ENCODE peak calls at places on chromosomes 13 and 19, in five cellular contexts. W, G, E, Z and U are unnamed samples.

GRCh38 chr19:44552324-44552723 is 22.8 kb upstream of the CEACAM20 start:
- DNase-seq in W (no peak), G (no peak), E (no peak), Z (peak; percentile 57), U (no peak)

GRCh38 chr13:82477436-82477835 is 1404.8 kb downstream of the SLITRK1 start:
- DNase-seq in W (no peak), G (no peak), E (no peak), Z (no peak), U (no peak)

GRCh38 chr13:32314968-32315254 is 252 bp downstream of the ZAR1L start:
- DNase-seq in W (peak; percentile 29), G (no peak), E (no peak), Z (peak; percentile 31), U (no peak)

GRCh38 chr19:8459520-8460260 is 14.9 kb downstream of the HNRNPM start:
- DNase-seq in W (no peak), G (no peak), E (no peak), Z (no peak), U (no peak)

GRCh38 chr13:37457594-37457993 is 141.0 kb downstream of the POSTN start:
- DNase-seq in W (no peak), G (no peak), E (no peak), Z (no peak), U (no peak)

GRCh38 chr19:31418055-31418454 is 68.8 kb upstream of the TSHZ3 start:
- DNase-seq in W (no peak), G (no peak), E (no peak), Z (no peak), U (peak; percentile 16)

GRCh38 chr13:51534075-51534817 is 50.0 kb upstream of the WDFY2 start:
- DNase-seq in W (peak; percentile 31), G (peak; percentile 27), E (no peak), Z (peak; percentile 16), U (no peak)

GRCh38 chr19:51196181-51196580 is 28.7 kb upstream of the CD33 start:
- DNase-seq in W (no peak), G (no peak), E (no peak), Z (no peak), U (no peak)

GRCh38 chr13:34044041-34044440 is 226.1 kb downstream of the RFC3 start:
- DNase-seq in W (no peak), G (no peak), E (no peak), Z (no peak), U (no peak)

GRCh38 chr19:42028304-42029216 is 34.5 kb upstream of the ATP1A3 start:
- DNase-seq in W (no peak), G (no peak), E (no peak), Z (no peak), U (no peak)

GRCh38 chr13:83449666-83450395 is 432.4 kb downstream of the SLITRK1 start:
- DNase-seq in W (no peak), G (no peak), E (no peak), Z (no peak), U (no peak)

GRCh38 chr13:51223284-51224270 is 1.4 kb downstream of the FAM124A start:
- DNase-seq in W (no peak), G (no peak), E (no peak), Z (no peak), U (no peak)

GRCh38 chr19:42185281-42185680 is 32.2 kb downstream of the DEDD2 start:
- DNase-seq in W (no peak), G (no peak), E (no peak), Z (peak; percentile 45), U (no peak)

GRCh38 chr13:94327318-94327717 is 152.2 kb downstream of the DCT start:
- DNase-seq in W (no peak), G (no peak), E (no peak), Z (no peak), U (no peak)

GRCh38 chr13:75995966-75996365 is 359.8 kb downstream of the LMO7 start:
- DNase-seq in W (no peak), G (no peak), E (no peak), Z (no peak), U (no peak)

GRCh38 chr13:102903659-102904407 is 58.0 kb downstream of the ERCC5 start:
- DNase-seq in W (no peak), G (no peak), E (no peak), Z (peak; percentile 47), U (no peak)

GRCh38 chr13:46278474-46278873 is 66.7 kb downstream of the LRRC63 start:
- DNase-seq in W (no peak), G (no peak), E (no peak), Z (no peak), U (no peak)

GRCh38 chr13:72716776-72717175 is 10.7 kb downstream of the MZT1 start:
- DNase-seq in W (no peak), G (no peak), E (no peak), Z (no peak), U (no peak)

GRCh38 chr13:65330691-65331090 is 1899.4 kb downstream of the PCDH9 start:
- DNase-seq in W (no peak), G (no peak), E (no peak), Z (no peak), U (peak; percentile 34)

GRCh38 chr13:85013006-85013405 is 786.2 kb downstream of the SLITRK6 start:
- DNase-seq in W (no peak), G (no peak), E (no peak), Z (no peak), U (no peak)

GRCh38 chr13:26247011-26247410 is 6.9 kb upstream of the CDK8 start:
- DNase-seq in W (no peak), G (no peak), E (no peak), Z (no peak), U (no peak)

GRCh38 chr13:26249551-26249950 is 4.4 kb upstream of the CDK8 start:
- DNase-seq in W (no peak), G (no peak), E (no peak), Z (no peak), U (no peak)

GRCh38 chr13:26247608-26248007 is 6.3 kb upstream of the CDK8 start:
- DNase-seq in W (no peak), G (no peak), E (no peak), Z (no peak), U (no peak)

DNA sequence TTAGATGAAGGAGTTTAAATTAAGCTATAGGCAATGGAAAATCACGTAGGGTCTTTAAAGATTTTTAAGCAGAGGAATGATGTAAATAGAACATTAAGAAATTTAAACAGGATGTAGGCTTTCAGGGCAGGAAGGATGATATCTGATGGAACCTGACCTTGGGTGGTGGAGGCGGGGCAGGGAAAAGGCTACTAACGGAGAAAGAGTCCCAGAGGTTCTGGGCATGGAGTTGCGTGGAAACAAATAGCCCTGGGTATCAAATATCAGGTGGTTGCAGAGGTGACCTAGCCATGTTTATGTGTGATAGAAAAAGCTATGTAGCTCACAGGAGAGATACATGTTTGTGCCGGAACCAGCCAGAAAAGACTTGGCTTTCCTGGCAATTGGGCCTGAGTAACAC is 7.8 kb upstream of the CDK8 start:
- DNase-seq in W (no peak), G (no peak), E (no peak), Z (no peak), U (no peak)
- H3K4me3 ChIP-seq in W (no peak overlapping the region), G (no peak overlapping the region), E (no peak overlapping the region), Z (no peak overlapping the region), U (no peak overlapping the region)

GRCh38 chr19:18085702-18086457 is 854 bp downstream of the IL12RB1 start:
- DNase-seq in W (no peak), G (no peak), E (no peak), Z (no peak), U (no peak)

GRCh38 chr19:18090545-18091216 is 3.9 kb upstream of the IL12RB1 start:
- DNase-seq in W (no peak), G (no peak), E (no peak), Z (no peak), U (no peak)

GRCh38 chr19:18083929-18084684 is 2.6 kb downstream of the IL12RB1 start:
- DNase-seq in W (no peak), G (no peak), E (no peak), Z (no peak), U (no peak)

GRCh38 chr19:18089726-18090125 is 3.0 kb upstream of the IL12RB1 start:
- DNase-seq in W (no peak), G (no peak), E (no peak), Z (no peak), U (no peak)

GRCh38 chr19:18086590-18087138 is at the start of gene IL12RB1:
- DNase-seq in W (peak; percentile 42), G (no peak), E (no peak), Z (peak; percentile 72), U (no peak)
- H3K4me3 ChIP-seq in W (peak within 1 kb of the TSS; percentile 27), G (peak within 1 kb of the TSS; percentile 33), E (peak within 1 kb of the TSS; percentile 31), Z (peak within 1 kb of the TSS; percentile 56), U (peak within 1 kb of the TSS; percentile 22)

DNA sequence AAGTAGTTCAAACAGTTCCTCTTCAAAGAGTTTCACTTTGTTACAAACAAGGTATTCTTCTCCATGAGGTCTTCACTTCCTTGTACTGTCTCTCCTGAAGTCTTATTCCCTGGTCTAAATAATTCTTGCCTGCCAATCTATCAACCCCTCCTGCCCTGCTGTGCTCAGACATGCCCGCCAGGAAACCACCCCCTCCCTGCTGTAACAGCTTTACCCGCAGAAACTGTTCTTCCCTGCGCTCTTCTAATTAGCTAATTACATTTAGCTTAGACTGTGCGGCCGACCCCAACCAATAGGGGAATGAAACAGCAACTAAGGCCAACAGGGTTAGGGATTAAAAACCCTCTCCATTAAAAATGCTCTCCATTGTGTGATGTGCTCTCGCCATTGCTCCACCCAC is 46.7 kb downstream of the ZNF846 start:
- DNase-seq in W (no peak), G (no peak), E (no peak), Z (no peak), U (no peak)
- H3K4me3 ChIP-seq in W (no peak overlapping the region), G (no peak overlapping the region), E (no peak overlapping the region), Z (no peak overlapping the region), U (no peak overlapping the region)

GRCh38 chr13:43959291-43959690 is 79.6 kb downstream of the LACC1 start:
- DNase-seq in W (no peak), G (no peak), E (no peak), Z (no peak), U (no peak)
- H3K4me3 ChIP-seq in W (no peak overlapping the region), G (no peak overlapping the region), E (no peak overlapping the region), Z (no peak overlapping the region), U (no peak overlapping the region)

DNA sequence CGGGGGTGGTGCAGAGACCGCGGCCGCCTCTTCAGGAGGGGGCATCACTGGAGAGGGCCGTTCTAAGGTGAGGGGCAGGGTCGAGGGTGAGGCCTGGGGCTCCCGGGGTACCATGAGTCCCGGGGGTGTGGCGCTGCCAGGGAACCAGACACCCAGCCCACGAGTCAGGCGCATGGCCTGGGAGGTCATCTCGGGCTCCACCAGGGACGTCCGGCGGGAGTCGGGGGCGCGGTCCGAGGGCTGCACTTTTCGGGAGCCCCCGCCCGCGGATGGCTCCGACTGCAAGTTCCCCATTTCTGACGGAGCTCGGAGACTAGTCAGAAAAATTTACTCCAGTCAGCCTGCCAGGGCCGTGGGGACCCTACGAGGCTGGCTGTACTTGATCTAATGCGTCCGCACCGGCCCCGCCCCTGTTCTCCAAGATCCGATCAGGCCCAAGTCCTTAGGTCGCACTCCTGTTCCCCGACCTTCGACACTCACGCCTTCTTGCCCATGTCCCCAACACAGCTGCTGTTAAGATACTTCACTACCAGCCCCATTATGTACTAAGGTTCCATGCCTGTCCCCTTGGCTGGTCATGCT is 775 bp downstream of the GGN start:
- DNase-seq in W (no peak), G (no peak), E (no peak), Z (peak; percentile 92), U (no peak)
- H3K4me3 ChIP-seq in W (peak overlapping the region; percentile 54), G (peak overlapping the region; percentile 58), E (peak overlapping the region; percentile 73), Z (peak overlapping the region; percentile 64), U (peak overlapping the region; percentile 39)

DNA sequence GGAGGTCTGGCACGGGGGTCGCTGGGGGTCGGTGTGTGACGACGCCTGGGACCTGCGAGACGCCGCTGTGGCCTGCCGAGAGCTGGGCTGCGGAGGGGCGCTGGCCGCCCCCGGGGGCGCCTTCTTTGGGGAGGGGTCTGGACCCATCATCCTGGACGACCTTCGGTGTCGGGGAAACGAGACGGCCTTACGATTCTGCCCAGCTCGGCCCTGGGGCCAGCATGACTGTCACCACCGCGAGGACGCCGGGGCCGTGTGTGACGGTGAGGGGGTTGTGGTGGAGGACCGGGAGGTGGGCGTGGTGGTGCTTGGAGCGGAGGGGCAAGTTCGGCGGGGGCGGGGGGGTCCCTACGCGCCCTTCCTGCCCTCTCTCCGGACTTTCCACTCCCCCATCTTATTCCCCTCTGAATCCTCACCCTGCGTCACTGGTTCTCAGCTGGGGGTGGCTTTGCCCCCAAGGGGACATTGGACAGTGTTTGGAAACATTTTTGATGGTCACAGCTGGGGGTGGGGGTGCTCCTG is 5.5 kb downstream of the SSC5D start:
- DNase-seq in W (no peak), G (no peak), E (no peak), Z (no peak), U (no peak)
- H3K4me3 ChIP-seq in W (no peak overlapping the region), G (peak overlapping the region; percentile 49), E (peak overlapping the region; percentile 23), Z (no peak overlapping the region), U (no peak overlapping the region)